ENCODE peak calls at places on chromosomes 3 and 15, in four cellular contexts. A, H, D and W are unnamed samples.

GRCh38 chr15:68552773-68553172 is 26.0 kb upstream of the CORO2B start:
- DNase-seq in A (no peak), H (peak), D (peak), W (no peak)

GRCh38 chr3:71392277-71392676 is 191.3 kb downstream of the FOXP1 start:
- DNase-seq in A (peak), H (no peak), D (no peak), W (peak)

GRCh38 chr3:12159227-12159601 is 502 bp upstream of the TIMP4 start:
- DNase-seq in A (no peak), H (peak), D (no peak), W (no peak)

GRCh38 chr3:120793601-120794000 is 51.1 kb downstream of the GTF2E1 start:
- DNase-seq in A (no peak), H (peak), D (no peak), W (no peak)

GRCh38 chr15:91897585-91898372 is 44.3 kb downstream of the SLCO3A1 start:
- DNase-seq in A (no peak), H (no peak), D (no peak), W (no peak)

GRCh38 chr3:160478338-160478737 is 28.8 kb upstream of the TRIM59 start:
- DNase-seq in A (no peak), H (peak), D (no peak), W (no peak)

GRCh38 chr3:57006949-57007419 is 53.5 kb upstream of the SPATA12 start:
- DNase-seq in A (peak), H (peak), D (peak), W (no peak)

GRCh38 chr3:187841552-187841951 is 96.3 kb upstream of the BCL6 start:
- DNase-seq in A (no peak), H (peak), D (no peak), W (no peak)

GRCh38 chr15:42021593-42021992 is 751 bp upstream of the PLA2G4E start:
- DNase-seq in A (no peak), H (no peak), D (peak), W (no peak)

GRCh38 chr3:33490641-33491241 is 50.5 kb upstream of the UBP1 start:
- DNase-seq in A (peak), H (no peak), D (no peak), W (no peak)

GRCh38 chr15:89912145-89912673 is 543 bp downstream of the ARPIN start:
- DNase-seq in A (no peak), H (peak), D (no peak), W (no peak)

GRCh38 chr15:22917556-22917955 is 62.6 kb downstream of the CYFIP1 start:
- DNase-seq in A (no peak), H (no peak), D (no peak), W (no peak)

GRCh38 chr3:101383156-101383575 is 62.8 kb upstream of the IMPG2 start:
- DNase-seq in A (no peak), H (peak), D (no peak), W (no peak)

GRCh38 chr15:44015555-44015954 is 179.5 kb downstream of the FRMD5 start:
- DNase-seq in A (no peak), H (peak), D (no peak), W (no peak)

GRCh38 chr15:46129145-46129544 is 494.3 kb downstream of the SQOR start:
- DNase-seq in A (no peak), H (no peak), D (no peak), W (no peak)

GRCh38 chr15:70260580-70260979 is 162.9 kb upstream of the TLE3 start:
- DNase-seq in A (no peak), H (no peak), D (no peak), W (no peak)

GRCh38 chr3:88005066-88005465 is 53.7 kb downstream of the CGGBP1 start:
- DNase-seq in A (peak), H (peak), D (no peak), W (no peak)
- TF ChIP-seq CTCF in A (peak), H (peak), D (no peak), W (peak)

GRCh38 chr15:66942649-66943390 is 122.6 kb upstream of the SMAD3 start:
- DNase-seq in A (no peak), H (no peak), D (no peak), W (no peak)

GRCh38 chr15:66941791-66942190 is 123.6 kb upstream of the SMAD3 start:
- DNase-seq in A (no peak), H (no peak), D (no peak), W (no peak)

GRCh38 chr15:66944121-66944520 is 121.3 kb upstream of the SMAD3 start:
- DNase-seq in A (no peak), H (no peak), D (no peak), W (no peak)

GRCh38 chr15:66945286-66945685 is 120.1 kb upstream of the SMAD3 start:
- DNase-seq in A (no peak), H (no peak), D (no peak), W (no peak)

GRCh38 chr15:66943456-66944095 is 121.8 kb upstream of the SMAD3 start:
- DNase-seq in A (peak), H (no peak), D (no peak), W (no peak)
- TF ChIP-seq CTCF in A (peak), H (no peak), D (no peak), W (peak)

GRCh38 chr15:51931638-51932037 is 39.9 kb downstream of the LEO1 start:
- DNase-seq in A (no peak), H (peak), D (no peak), W (no peak)

GRCh38 chr15:51938286-51938685 is 33.3 kb downstream of the LEO1 start:
- DNase-seq in A (no peak), H (no peak), D (no peak), W (no peak)

GRCh38 chr15:51939216-51939615 is 32.4 kb downstream of the LEO1 start:
- DNase-seq in A (no peak), H (no peak), D (no peak), W (no peak)

GRCh38 chr15:51935466-51936118 is 36.0 kb downstream of the LEO1 start:
- DNase-seq in A (peak), H (no peak), D (no peak), W (peak)

DNA sequence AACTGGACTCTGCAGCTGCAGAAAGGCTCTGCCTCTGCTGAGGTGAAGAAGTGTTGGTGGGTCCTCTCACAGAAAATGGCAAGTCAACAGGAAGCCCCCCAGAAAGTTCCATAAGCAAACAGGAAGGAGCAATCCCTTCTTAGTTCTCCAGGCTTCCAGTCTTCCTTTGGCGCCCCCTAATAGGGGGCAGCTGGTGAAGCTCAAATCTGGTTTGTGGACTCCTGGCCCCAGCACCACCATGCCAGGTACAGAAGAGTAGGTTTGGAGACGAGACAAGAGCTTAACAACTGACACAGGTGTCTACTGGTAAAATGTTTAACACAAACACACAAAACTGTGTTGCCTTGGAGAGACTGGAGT is 35.5 kb downstream of the LEO1 start:
- DNase-seq in A (no peak), H (no peak), D (no peak), W (no peak)
- TF ChIP-seq CTCF in A (peak), H (no peak), D (no peak), W (no peak)

DNA sequence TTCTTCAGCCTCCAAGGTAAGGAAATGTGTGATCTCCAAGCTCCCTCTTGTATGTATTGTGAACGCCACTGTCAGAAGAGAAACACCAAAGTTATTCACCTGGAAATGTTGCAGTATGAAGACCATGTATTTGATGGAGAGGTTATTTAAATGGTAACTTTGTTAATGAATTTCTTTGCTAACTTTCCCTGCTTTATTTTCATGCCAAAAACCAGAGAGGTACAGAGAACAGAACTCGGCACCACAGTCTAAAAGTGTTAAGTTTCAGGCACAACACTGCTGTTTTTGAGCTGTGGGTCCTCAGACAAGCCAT is 73.1 kb upstream of the TNFSF10 start:
- DNase-seq in A (no peak), H (no peak), D (no peak), W (no peak)
- TF ChIP-seq CTCF in A (peak), H (no peak), D (no peak), W (no peak)

DNA sequence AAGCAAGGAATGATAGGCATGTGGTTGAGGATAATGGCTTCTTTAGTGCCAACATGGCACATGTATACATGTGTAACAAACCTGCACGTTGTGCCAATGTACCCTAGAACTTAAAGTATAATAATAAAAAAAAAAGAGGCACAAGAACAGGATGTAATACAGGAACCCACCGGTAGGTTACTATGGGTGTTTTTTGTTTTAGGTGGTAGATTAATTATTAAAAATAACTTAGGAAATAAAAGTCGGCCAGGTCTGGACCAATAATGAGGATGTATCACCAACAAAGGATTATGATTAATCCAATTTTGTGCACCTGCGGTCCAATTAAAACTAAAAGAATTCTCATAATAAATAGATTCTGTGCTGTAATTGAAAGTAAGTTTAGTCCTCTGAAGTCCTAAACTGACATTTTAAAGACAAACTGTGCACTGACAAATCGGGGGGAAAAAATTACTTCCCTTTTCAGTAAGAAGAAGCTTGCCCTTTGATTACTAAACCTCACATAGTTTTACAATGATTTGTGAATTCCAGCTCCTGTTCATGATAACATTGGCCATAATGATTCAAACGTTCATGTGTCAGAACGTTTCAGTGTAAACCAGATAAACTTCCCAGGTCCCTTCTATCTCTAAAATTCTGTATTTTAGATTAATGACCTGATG is 62.2 kb downstream of the CASR start:
- DNase-seq in A (peak), H (peak), D (no peak), W (no peak)
- TF ChIP-seq CTCF in A (peak), H (no peak), D (no peak), W (no peak)

GRCh38 chr3:4270726-4271125 is 32.4 kb upstream of the SETMAR start:
- DNase-seq in A (no peak), H (no peak), D (no peak), W (no peak)

DNA sequence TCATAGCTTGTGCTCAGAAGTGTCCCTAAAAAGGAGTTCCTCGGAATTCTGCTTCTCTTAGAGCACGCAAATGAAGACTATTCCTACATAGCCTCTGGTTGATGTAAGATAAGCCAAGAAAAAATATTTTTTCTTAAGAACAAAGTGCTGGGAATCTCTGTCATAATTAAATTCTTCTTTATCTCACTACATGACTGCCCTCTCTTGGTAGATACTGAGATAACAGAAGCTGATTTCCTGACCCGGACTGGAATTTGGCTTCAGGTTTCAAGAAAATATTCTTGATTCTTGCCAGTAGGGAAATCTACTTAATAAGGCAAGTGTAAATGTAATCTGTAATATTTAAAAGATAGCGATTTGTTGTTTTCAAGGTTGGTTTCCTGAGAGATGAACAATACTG is 31.3 kb upstream of the SETMAR start:
- DNase-seq in A (peak), H (peak), D (no peak), W (peak)
- TF ChIP-seq CTCF in A (peak), H (peak), D (no peak), W (peak)

GRCh38 chr3:22241110-22241509 is 490.1 kb upstream of the ZNF385D start:
- DNase-seq in A (no peak), H (no peak), D (no peak), W (no peak)
- TF ChIP-seq CTCF in A (no peak), H (no peak), D (no peak), W (no peak)

GRCh38 chr3:24523195-24523594 is 28.5 kb upstream of the THRB start:
- DNase-seq in A (no peak), H (no peak), D (no peak), W (no peak)

GRCh38 chr3:24523988-24524727 is 29.5 kb upstream of the THRB start:
- DNase-seq in A (no peak), H (no peak), D (no peak), W (no peak)

GRCh38 chr3:24521306-24522154 is 26.9 kb upstream of the THRB start:
- DNase-seq in A (no peak), H (peak), D (peak), W (no peak)

GRCh38 chr3:24520941-24521305 is 26.3 kb upstream of the THRB start:
- DNase-seq in A (no peak), H (no peak), D (no peak), W (no peak)

DNA sequence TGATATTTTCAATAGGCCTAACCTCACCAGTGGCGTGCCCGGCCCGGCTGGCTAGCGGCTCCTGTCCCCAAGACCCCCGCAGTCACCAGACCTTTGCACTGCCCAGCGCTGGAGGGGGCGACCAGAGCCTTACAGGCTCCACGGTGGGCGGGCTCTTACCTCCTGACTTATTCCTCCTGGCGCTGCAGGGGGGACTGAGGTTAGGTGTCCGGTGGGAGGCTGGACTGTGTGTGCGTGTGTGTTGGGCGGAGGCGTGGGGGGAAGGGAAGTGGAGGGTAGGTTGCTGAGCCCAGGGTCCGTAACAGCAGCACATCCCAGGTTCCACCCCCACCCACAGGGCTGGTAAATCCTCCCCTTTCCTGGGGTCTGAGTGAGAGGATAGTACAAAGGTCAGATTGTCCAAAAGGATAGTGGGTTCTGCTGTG is 27.5 kb upstream of the THRB start:
- DNase-seq in A (no peak), H (no peak), D (no peak), W (no peak)
- TF ChIP-seq CTCF in A (no peak), H (no peak), D (no peak), W (no peak)